ENCODE peak calls at places on chromosomes 11 and 22, in six cellular contexts. I, N, C, L, D and J are unnamed samples. For H3K4me1 and H3K9me3, the result is how much of the 10 kb centered on the place peaks cover.

GRCh38 chr11:70942593-70942992 is 309.8 kb downstream of the SHANK2 start:
- DNase-seq in D (no peak), I (no peak), L (no peak), C (no peak), N (no peak), J (no peak)

GRCh38 chr22:39574779-39575551 is 4.4 kb downstream of the CACNA1I start:
- DNase-seq in N (no peak), L (no peak), C (no peak), I (no peak), D (no peak), J (no peak)

GRCh38 chr11:121488145-121488544 is 35.4 kb upstream of the SORL1-AS1 start:
- DNase-seq in N (no peak), I (no peak), L (no peak), D (no peak), C (no peak), J (no peak)

GRCh38 chr22:40606306-40606705 is 30.2 kb downstream of the MRTFA start:
- DNase-seq in L (no peak), D (no peak), C (no peak), I (no peak), N (no peak), J (no peak)

GRCh38 chr11:71397328-71397860 is 50.8 kb downstream of the DHCR7 start:
- DNase-seq in C (no peak), I (no peak), L (no peak), D (no peak), N (no peak), J (no peak)

GRCh38 chr22:22060200-22061084 is 77.9 kb upstream of the TOP3B start:
- DNase-seq in C (peak), N (peak), L (peak), I (no peak), D (peak), J (no peak)

GRCh38 chr11:8017894-8018741 is 31.0 kb downstream of the EIF3F start:
- DNase-seq in N (no peak), D (no peak), I (no peak), L (peak), C (no peak), J (no peak)

GRCh38 chr22:42635531-42635930 is 4.9 kb downstream of the ATP5MGL start:
- DNase-seq in N (peak), D (no peak), L (no peak), C (peak), I (no peak), J (no peak)

GRCh38 chr22:35443338-35443737 is 43.4 kb downstream of the MCM5 start:
- DNase-seq in D (no peak), I (no peak), L (no peak), N (no peak), C (no peak), J (no peak)

GRCh38 chr11:76744186-76745058 is 38.7 kb upstream of the TSKU start:
- DNase-seq in I (no peak), N (no peak), L (no peak), C (no peak), D (no peak), J (no peak)

GRCh38 chr11:64813826-64814225 is 3.5 kb upstream of the MEN1 start:
- DNase-seq in I (no peak), C (no peak), L (no peak), D (no peak), N (no peak), J (no peak)

GRCh38 chr11:57219021-57219627 is 17.9 kb downstream of the APLNR start:
- DNase-seq in N (peak), D (no peak), L (no peak), C (no peak), I (no peak), J (no peak)

GRCh38 chr11:119222308-119222707 is 16.2 kb downstream of the CBL start:
- DNase-seq in N (no peak), L (no peak), I (no peak), C (no peak), D (no peak), J (no peak)

GRCh38 chr22:43957871-43958270 is 2.6 kb downstream of the SAMM50 start:
- DNase-seq in N (no peak), C (no peak), D (no peak), I (no peak), L (no peak), J (no peak)

GRCh38 chr11:35515224-35515623 is 10.2 kb downstream of the PAMR1 start:
- DNase-seq in N (no peak), I (no peak), L (no peak), D (no peak), C (no peak), J (no peak)

GRCh38 chr22:43848366-43849171 is 13.7 kb downstream of the SULT4A1 start:
- DNase-seq in D (no peak), C (peak), N (peak), I (no peak), L (peak), J (no peak)

GRCh38 chr11:118437046-118437735 is 899 bp downstream of the KMT2A start:
- DNase-seq in N (peak), I (peak), D (peak), L (peak), C (no peak), J (peak)

GRCh38 chr11:135006800-135007199 is 594.8 kb upstream of the B3GAT1 start:
- DNase-seq in I (no peak), L (peak), N (no peak), D (no peak), C (no peak), J (no peak)

GRCh38 chr11:95084509-95084908 is 5.1 kb upstream of the ENDOD1 start:
- DNase-seq in D (no peak), N (no peak), L (no peak), I (no peak), C (no peak), J (no peak)

GRCh38 chr11:74278721-74279148 is 32.7 kb downstream of the P4HA3 start:
- DNase-seq in I (no peak), L (no peak), D (no peak), C (no peak), N (peak), J (no peak)

GRCh38 chr11:27717377-27717776 is 17.1 kb upstream of the BDNF start:
- DNase-seq in D (no peak), N (no peak), C (no peak), L (no peak), I (no peak), J (no peak)

GRCh38 chr11:83011333-83012167 is 60.1 kb downstream of the RAB30 start:
- DNase-seq in L (no peak), I (no peak), N (no peak), C (no peak), D (no peak), J (no peak)

DNA sequence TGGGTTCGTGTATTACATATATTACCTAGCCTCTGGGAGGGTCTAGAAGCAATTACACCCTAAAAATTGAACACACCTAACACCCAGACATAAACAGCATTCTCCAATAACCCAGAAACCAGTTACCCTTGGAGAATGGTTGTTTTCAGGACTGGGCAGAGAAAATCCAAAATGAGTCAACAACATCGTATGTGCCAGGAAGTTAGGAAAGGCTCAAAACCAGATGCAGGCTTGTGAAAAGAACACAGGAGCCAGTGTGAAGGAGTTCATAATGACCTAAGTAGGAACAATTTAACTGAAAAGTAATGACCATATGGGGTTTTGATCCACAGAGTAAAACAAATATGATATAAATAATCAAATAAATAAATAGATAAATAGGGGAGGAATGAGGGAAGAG is 5.1 kb upstream of the CLPB start:
- DNase-seq in D (no peak), N (no peak), I (no peak), C (no peak), L (no peak), J (no peak)
- H3K27ac ChIP-seq in D (no peak), N (no peak), I (no peak), C (no peak), L (no peak), J (no peak)

DNA sequence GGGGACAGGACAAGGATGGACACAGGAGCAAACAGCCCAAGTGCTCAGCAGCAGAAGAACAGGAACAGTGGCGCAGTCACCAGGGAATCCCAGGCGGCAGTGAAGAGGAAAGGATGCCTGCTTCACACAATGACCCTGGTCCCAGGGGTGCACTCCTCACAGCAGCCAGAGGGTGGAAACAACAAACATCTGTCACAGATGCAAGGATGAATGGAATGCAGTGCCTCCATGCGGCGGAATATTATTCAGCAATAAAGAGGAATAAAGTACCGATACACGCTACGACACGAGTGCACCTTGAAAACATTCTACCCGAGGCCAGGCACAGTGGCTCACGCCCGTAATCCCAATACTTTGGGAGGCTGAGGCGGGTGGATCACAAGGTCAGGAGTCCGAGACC is 12.7 kb downstream of the CSNK1E start:
- DNase-seq in D (no peak), C (peak), I (no peak), L (no peak), N (peak), J (no peak)
- H3K4me1 ChIP-seq in D (under half), C (under half), I (under half), L (under half), N (half or more), J (under half)

DNA sequence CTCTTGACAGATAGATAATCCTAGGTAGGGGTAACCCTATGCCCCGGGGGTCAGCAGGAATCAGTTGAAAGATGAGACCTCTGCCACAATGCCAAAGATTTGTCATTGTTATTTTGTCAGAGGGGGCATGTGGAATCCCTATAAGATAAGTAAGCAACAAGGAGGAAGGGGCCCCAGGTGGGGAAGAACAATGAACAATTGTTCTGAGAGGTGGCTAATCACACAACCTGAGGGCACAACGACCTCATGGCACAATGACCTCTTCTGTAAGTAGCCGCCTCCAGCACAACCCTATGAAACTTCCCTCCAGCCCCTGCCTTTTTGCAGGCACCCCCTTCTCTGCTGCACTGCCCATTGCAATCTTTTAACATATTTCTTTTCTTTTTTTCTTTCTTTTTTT is 11.8 kb upstream of the FBLN1 start:
- DNase-seq in L (no peak), N (no peak), C (no peak), D (no peak), I (no peak), J (no peak)
- H3K9me3 ChIP-seq in L (under half), N (under half), C (under half), D (under half), I (under half), J (under half)

GRCh38 chr22:20430101-20430640 is 7.5 kb downstream of the SCARF2 start:
- DNase-seq in L (no peak), I (no peak), C (no peak), N (no peak), D (no peak), J (no peak)
- H3K27ac ChIP-seq in L (no peak), I (no peak), C (no peak), N (no peak), D (no peak), J (no peak)

DNA sequence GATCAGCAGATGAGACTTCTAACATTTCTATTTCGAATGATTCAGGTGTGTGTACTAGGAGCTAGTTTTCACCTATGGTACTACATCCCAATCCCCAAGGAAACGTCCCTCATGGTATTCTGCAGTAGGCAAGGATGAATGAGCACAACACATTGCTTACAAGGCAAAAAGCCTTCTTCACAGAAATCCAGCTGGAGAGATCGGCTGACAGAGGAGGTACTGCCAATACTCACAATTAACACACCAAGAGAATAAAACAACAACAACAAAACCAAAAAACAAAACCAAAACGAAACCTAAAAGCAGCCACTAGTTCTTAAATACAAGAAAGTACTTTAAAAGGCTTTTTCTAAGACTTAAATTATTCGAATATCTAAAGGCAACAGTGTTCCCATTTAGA is 101.4 kb downstream of the PICALM start:
- DNase-seq in I (no peak), D (no peak), N (no peak), L (no peak), C (no peak), J (no peak)
- H3K4me1 ChIP-seq in I (under half), D (under half), N (under half), L (under half), C (under half), J (under half)

DNA sequence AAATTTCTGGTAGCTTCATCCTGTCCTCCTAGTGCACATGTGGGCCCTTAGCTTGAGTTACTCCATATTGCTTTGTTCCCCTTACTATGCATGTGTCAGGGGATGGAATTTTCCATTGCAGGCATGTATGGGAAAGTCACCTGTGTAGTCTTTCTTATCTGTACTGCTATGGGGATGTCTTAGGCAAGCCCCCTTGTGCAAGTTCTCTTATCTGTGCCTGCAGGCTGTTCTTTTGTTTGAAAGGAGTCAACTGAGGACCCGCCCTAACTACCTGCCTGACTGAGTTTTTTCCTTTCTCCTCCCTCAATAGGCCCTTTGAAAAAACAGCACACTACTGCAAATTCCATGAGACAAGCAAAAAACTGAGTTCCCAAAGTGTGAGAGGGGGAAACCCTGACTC is 8.7 kb downstream of the OR8K5 start:
- DNase-seq in L (no peak), I (no peak), D (no peak), C (no peak), N (no peak), J (no peak)
- H3K9me3 ChIP-seq in L (under half), I (under half), D (under half), C (under half), N (half or more), J (under half)

GRCh38 chr11:120350637-120351036 is 14.4 kb downstream of the ARHGEF12 start:
- DNase-seq in L (no peak), C (no peak), D (no peak), I (no peak), N (no peak), J (no peak)
- H3K27ac ChIP-seq in L (no peak), C (no peak), D (no peak), I (no peak), N (peak), J (no peak)

GRCh38 chr22:23827351-23827995 is 11.3 kb downstream of the DERL3 start:
- DNase-seq in I (no peak), N (no peak), L (peak), C (no peak), D (no peak), J (no peak)
- H3K4me1 ChIP-seq in I (under half), N (half or more), L (under half), C (under half), D (under half), J (under half)

DNA sequence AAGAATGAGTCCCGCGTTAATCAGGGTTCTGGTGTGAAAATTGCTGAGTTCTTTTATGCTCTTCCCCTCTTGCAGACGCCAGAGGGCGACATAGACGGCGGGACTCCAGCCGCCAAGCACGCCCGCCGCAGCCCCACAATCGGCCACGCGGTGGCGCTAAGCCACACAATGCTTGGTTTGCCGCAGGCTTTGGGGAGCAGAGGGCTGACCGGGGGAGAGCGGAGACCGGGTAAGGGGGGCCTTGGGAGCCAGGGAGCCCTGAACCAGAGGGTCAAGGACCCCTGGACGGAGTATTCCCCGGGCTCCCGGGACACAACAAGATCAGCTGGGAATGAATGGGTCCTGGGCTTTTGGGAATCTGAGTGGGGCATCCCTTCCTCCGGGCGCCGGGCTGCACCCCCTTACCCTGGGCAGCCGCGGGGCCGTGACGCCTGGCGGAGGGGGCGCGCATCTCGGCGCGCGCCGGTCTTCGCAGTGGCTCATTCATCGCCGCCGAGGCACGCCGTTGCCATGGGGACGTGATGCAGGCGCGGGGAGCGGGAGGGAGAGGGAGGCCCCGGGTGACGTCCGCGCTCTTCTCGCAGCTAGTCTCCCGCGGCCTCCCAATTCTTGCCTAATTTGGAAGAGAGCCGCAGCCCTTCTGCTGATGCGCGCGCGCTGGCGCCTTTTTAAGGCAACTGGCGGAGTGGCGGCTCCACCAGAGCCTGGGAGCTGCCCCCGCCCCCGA is 12.2 kb upstream of the NPAS4 start:
- DNase-seq in D (peak), C (peak), N (peak), L (peak), I (peak), J (peak)
- H3K9me3 ChIP-seq in D (under half), C (under half), N (under half), L (under half), I (under half), J (under half)